ENCODE peak calls at places on chromosomes 2 and 18, in eight cellular contexts. V is heart right ventricle, X is osteoblast, E is kidney, J is T-helper 17 cell, Y is spleen, O is A549, L is tibial artery. H is an unnamed sample. For H3K9me3, the result is how much of the 10 kb centered on the place peaks cover.

GRCh38 chr18:58960946-58961722 is 96.5 kb downstream of the ZNF532 start:
- DNase-seq in L (no peak), J (no peak), Y (no peak), E (no peak), V (no peak), O (no peak), X (no peak), H (no peak)

GRCh38 chr2:56749152-56749752 is 565.5 kb downstream of the CCDC85A start:
- DNase-seq in J (no peak), X (no peak), E (no peak), O (peak), L (no peak), V (no peak), Y (no peak), H (no peak)

GRCh38 chr2:235713244-235713643 is 219.4 kb downstream of the AGAP1 start:
- DNase-seq in L (no peak), Y (no peak), V (no peak), O (no peak), J (no peak), E (no peak), X (no peak), H (no peak)

GRCh38 chr2:235510305-235510704 is 16.5 kb downstream of the AGAP1 start:
- DNase-seq in O (no peak), L (no peak), Y (no peak), X (no peak), V (no peak), E (no peak), J (no peak), H (no peak)

GRCh38 chr2:119808516-119809147 is 48.9 kb downstream of the PTPN4 start:
- DNase-seq in X (no peak), Y (no peak), O (no peak), L (no peak), J (no peak), E (no peak), V (no peak), H (no peak)

GRCh38 chr2:55146266-55146665 is 85.8 kb downstream of the CLHC1 start:
- DNase-seq in Y (no peak), O (no peak), X (no peak), L (no peak), V (no peak), E (no peak), J (no peak), H (no peak)

GRCh38 chr2:85718885-85719487 is 24.8 kb downstream of the GNLY start:
- DNase-seq in O (no peak), X (no peak), J (no peak), E (no peak), Y (no peak), V (no peak), L (no peak), H (peak)

GRCh38 chr18:57747809-57748680 is 55.1 kb downstream of the ATP8B1 start:
- DNase-seq in L (no peak), J (no peak), E (no peak), Y (no peak), X (no peak), O (no peak), V (no peak), H (no peak)

GRCh38 chr2:188430705-188431104 is 139.0 kb downstream of the GULP1 start:
- DNase-seq in O (no peak), J (no peak), Y (no peak), X (no peak), L (no peak), V (no peak), E (no peak), H (no peak)

GRCh38 chr2:28166956-28167355 is 225.7 kb upstream of the FOSL2 start:
- DNase-seq in Y (no peak), O (no peak), X (no peak), E (no peak), J (no peak), V (no peak), L (no peak), H (no peak)

GRCh38 chr2:220227272-220227920 is 600.0 kb downstream of the SLC4A3 start:
- DNase-seq in V (no peak), L (no peak), E (no peak), O (no peak), X (no peak), J (no peak), Y (no peak), H (no peak)

GRCh38 chr2:234061624-234062257 is 11.2 kb downstream of the SPP2 start:
- DNase-seq in J (no peak), V (no peak), X (no peak), Y (no peak), L (no peak), O (no peak), E (no peak), H (no peak)

GRCh38 chr2:55025082-55025481 is 25.2 kb downstream of the RTN4 start:
- DNase-seq in E (no peak), V (no peak), J (no peak), O (no peak), L (no peak), Y (no peak), X (no peak), H (no peak)

GRCh38 chr18:29254123-29254522 is 1077.2 kb upstream of the CDH2 start:
- DNase-seq in Y (no peak), X (no peak), L (no peak), O (no peak), E (no peak), V (no peak), J (no peak), H (no peak)

GRCh38 chr18:29248856-29249255 is 1071.9 kb upstream of the CDH2 start:
- DNase-seq in V (no peak), J (no peak), O (no peak), E (no peak), X (no peak), Y (no peak), L (no peak), H (no peak)

GRCh38 chr18:29250843-29251242 is 1073.9 kb upstream of the CDH2 start:
- DNase-seq in E (no peak), Y (no peak), V (no peak), X (peak), O (no peak), L (no peak), J (no peak), H (no peak)

GRCh38 chr18:29251681-29252080 is 1074.8 kb upstream of the CDH2 start:
- DNase-seq in V (no peak), J (no peak), L (no peak), X (no peak), O (no peak), Y (no peak), E (no peak), H (no peak)
- H3K9me3 ChIP-seq in V (under half), J (under half), L (under half), X (under half), O (under half), Y (under half), E (under half), H (under half)

GRCh38 chr2:124692707-124693106 is 667.6 kb downstream of the CNTNAP5 start:
- DNase-seq in X (no peak), V (no peak), L (no peak), Y (no peak), J (no peak), E (no peak), O (no peak), H (no peak)

GRCh38 chr2:124683536-124684407 is 658.7 kb downstream of the CNTNAP5 start:
- DNase-seq in J (no peak), V (no peak), Y (no peak), O (no peak), L (no peak), X (no peak), E (no peak), H (no peak)

GRCh38 chr2:124693156-124693555 is 668.1 kb downstream of the CNTNAP5 start:
- DNase-seq in Y (no peak), X (no peak), E (no peak), J (no peak), L (no peak), V (no peak), O (no peak), H (no peak)

GRCh38 chr2:124689348-124689747 is 664.3 kb downstream of the CNTNAP5 start:
- DNase-seq in V (no peak), L (no peak), O (no peak), J (no peak), E (no peak), Y (no peak), X (no peak), H (no peak)
- H3K9me3 ChIP-seq in V (under half), L (under half), O (under half), J (under half), E (under half), Y (under half), X (under half), H (under half)

GRCh38 chr2:89797320-89798038 is 1106.0 kb downstream of the RPIA start:
- DNase-seq in J (no peak), Y (no peak), O (no peak), L (no peak), X (no peak), V (no peak), E (no peak), H (no peak)
- H3K9me3 ChIP-seq in J (under half), Y (half or more), O (under half), L (under half), X (under half), V (half or more), E (under half), H (half or more)

GRCh38 chr2:4024561-4024960 is 321.2 kb downstream of the DCDC2C start:
- DNase-seq in L (no peak), J (no peak), O (no peak), V (no peak), E (no peak), X (no peak), Y (no peak), H (no peak)
- H3K9me3 ChIP-seq in L (under half), J (under half), O (under half), V (under half), E (under half), X (under half), Y (under half), H (under half)

H was measured in RWPE2.